ENCODE peak calls at places on chromosomes 13 and 19, in eight cellular contexts. Z is CD4-positive, alpha-beta T cell; N is spleen; E is fibroblast of lung; V is AG04450; X is tibial artery; L is left ventricle myocardium inferior; D is hepatocyte. A is an unnamed sample.
A peak's percentile ranks its signal among the peaks of the same experiment; 100 is the strongest.

GRCh38 chr13:64505511-64505910 is 2724.6 kb downstream of the PCDH9 start:
- DNase-seq in Z (no peak), N (no peak), E (peak; percentile 76), V (peak; percentile 10), X (no peak), L (no peak), D (no peak), A (peak; percentile 53)

GRCh38 chr13:51520524-51520923 is 63.7 kb upstream of the WDFY2 start:
- DNase-seq in Z (no peak), N (no peak), E (peak; percentile 71), V (peak; percentile 59), X (no peak), L (no peak), D (peak; percentile 24), A (peak; percentile 46)

GRCh38 chr19:38337360-38337653 is 1.7 kb downstream of the CATSPERG start:
- DNase-seq in Z (no peak), N (no peak), E (no peak), V (no peak), X (no peak), L (no peak), D (no peak), A (no peak)

GRCh38 chr13:43221611-43222010 is 198.2 kb downstream of the DNAJC15 start:
- DNase-seq in Z (no peak), N (no peak), E (no peak), V (no peak), X (no peak), L (no peak), D (no peak), A (no peak)

GRCh38 chr13:108948269-108948671 is 318.9 kb downstream of the MYO16 start:
- DNase-seq in Z (no peak), N (no peak), E (no peak), V (no peak), X (no peak), L (no peak), D (no peak), A (no peak)

GRCh38 chr19:4776436-4777205 is 14.9 kb upstream of the FEM1A start:
- DNase-seq in Z (no peak), N (no peak), E (no peak), V (no peak), X (no peak), L (no peak), D (no peak), A (no peak)

GRCh38 chr13:76683168-76683567 is 203.0 kb downstream of the KCTD12 start:
- DNase-seq in Z (no peak), N (no peak), E (no peak), V (no peak), X (no peak), L (no peak), D (no peak), A (no peak)

GRCh38 chr13:29532821-29533220 is 62.7 kb downstream of the SLC7A1 start:
- DNase-seq in Z (no peak), N (no peak), E (peak; percentile 79), V (no peak), X (no peak), L (no peak), D (no peak), A (no peak)

GRCh38 chr19:23832717-23833327 is 74.1 kb upstream of the ZNF681 start:
- DNase-seq in Z (no peak), N (no peak), E (no peak), V (no peak), X (no peak), L (no peak), D (no peak), A (no peak)

DNA sequence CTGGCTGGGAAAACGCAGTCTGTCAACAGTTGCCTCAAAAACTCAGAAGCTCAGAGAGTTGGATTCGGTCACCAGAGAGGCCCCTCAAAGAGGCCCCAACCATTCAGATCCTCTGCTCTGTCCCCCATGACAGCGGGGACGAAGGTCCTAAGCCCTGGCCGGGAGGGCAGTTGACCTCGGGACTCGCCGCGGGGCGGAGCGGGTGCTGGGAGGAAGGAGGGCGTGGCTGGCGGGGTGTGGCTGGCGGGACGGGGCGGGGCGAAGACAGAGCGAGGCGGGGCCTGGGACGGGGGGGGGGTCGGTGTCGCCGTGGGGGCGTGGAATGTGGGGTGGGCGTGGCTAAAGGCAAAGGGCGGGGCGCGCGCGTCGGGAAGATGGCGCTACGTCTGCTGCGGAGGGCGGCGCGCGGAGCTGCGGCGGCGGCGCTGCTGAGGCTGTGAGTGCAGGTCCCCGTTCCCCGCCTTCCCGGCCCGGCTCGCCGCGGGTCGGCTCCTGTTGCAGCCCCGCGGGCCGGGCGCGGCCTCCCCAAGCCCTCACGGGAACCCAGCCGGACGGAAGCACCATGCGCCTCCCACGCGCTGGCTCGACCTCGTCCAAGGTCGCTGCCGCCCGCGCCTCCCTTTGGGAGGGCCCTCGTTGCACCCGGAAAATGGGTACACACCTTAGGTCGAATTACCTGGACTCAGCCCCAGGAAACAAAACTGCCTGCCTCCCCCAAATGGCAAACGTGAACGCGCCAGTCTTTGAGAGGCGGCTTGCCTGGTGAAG is 105.2 kb downstream of the TM9SF2 start:
- DNase-seq in Z (peak; percentile 87), N (peak; percentile 98), E (peak; percentile 77), V (peak; percentile 44), X (peak; percentile 85), L (peak; percentile 91), D (peak; percentile 93), A (peak; percentile 60)
- TF ChIP-seq CTCF in Z (peak; percentile 4), N (peak; percentile 21), E (no peak), V (no peak), X (no peak), L (no peak), D (no peak), A (no peak)

GRCh38 chr19:55389386-55390317 is 3.9 kb downstream of the RPL28 start:
- DNase-seq in Z (no peak), N (no peak), E (no peak), V (no peak), X (no peak), L (no peak), D (no peak), A (no peak)

GRCh38 chr19:55391191-55391670 is 5.5 kb downstream of the RPL28 start:
- DNase-seq in Z (no peak), N (no peak), E (no peak), V (no peak), X (no peak), L (no peak), D (no peak), A (no peak)

GRCh38 chr19:55391702-55392615 is 6.2 kb downstream of the RPL28 start:
- DNase-seq in Z (no peak), N (no peak), E (peak; percentile 32), V (peak; percentile 42), X (no peak), L (no peak), D (no peak), A (no peak)

GRCh38 chr19:55392820-55393219 is 7.1 kb downstream of the RPL28 start:
- DNase-seq in Z (no peak), N (no peak), E (no peak), V (no peak), X (no peak), L (no peak), D (no peak), A (no peak)

GRCh38 chr19:55390461-55390880 is 4.7 kb downstream of the RPL28 start:
- DNase-seq in Z (no peak), N (no peak), E (no peak), V (no peak), X (no peak), L (no peak), D (no peak), A (peak; percentile 37)
- H3K27me3 ChIP-seq in Z (no peaks in the 10 kb centered on the region), N (no peaks in the 10 kb centered on the region), E (no peaks in the 10 kb centered on the region), V (no peaks in the 10 kb centered on the region), X (no peaks in the 10 kb centered on the region), L (no peaks in the 10 kb centered on the region), D (no peaks in the 10 kb centered on the region), A (no peaks in the 10 kb centered on the region)

GRCh38 chr13:44300895-44301638 is 72.6 kb upstream of the SERP2 start:
- DNase-seq in Z (no peak), N (no peak), E (peak; percentile 94), V (no peak), X (peak; percentile 35), L (peak; percentile 53), D (no peak), A (peak; percentile 61)
- TF ChIP-seq CTCF in Z (no peak), N (no peak), E (no peak), V (no peak), X (peak; percentile 21), L (peak; percentile 29), D (no peak), A (no peak)

DNA sequence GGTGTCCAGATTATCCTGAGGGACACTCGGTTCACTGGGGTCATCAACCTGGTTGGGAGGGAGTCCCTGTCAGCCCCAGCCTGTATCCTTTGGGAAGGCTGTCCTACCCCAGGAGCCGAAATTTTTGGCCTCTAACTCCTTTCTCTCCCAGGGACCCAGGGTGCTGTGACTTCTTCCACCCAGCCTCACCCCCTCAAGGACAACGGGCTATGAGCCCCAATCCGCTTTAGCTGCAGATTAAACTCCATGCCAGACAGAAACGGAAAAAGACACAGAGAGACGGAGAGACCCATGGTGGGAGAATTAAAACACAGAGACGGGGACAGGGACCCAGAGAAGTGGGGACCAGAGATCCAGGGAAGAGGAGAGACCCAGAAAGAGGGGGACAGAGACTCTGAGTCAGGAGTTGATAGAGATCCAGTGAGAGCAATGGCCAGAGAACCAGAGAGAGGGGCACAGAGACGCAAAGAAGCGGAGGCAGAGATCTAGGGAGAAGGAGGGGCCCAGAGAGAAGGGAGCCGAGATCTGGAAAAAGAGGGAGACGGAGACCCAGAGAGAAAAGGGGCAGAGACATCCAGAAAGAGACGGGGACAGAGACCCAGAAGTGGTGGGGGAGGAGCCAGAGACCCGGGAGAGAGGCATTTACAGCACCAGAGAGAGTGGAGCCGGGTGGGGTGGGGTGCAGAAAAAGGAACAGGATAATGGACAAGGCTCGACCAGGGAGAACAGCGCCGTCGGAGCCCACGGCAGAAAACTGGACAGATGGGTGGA is 703 bp downstream of the SLC17A7 start:
- DNase-seq in Z (no peak), N (no peak), E (no peak), V (no peak), X (no peak), L (no peak), D (no peak), A (no peak)
- H3K27me3 ChIP-seq in Z (peaks cover 65% of the 10 kb centered on the region), N (peaks cover 75% of the 10 kb centered on the region), E (peaks cover 57% of the 10 kb centered on the region), V (peaks cover 64% of the 10 kb centered on the region), X (no peaks in the 10 kb centered on the region), L (peaks cover 69% of the 10 kb centered on the region), D (peaks cover 66% of the 10 kb centered on the region), A (peaks cover 60% of the 10 kb centered on the region)

A was measured in brain microvascular endothelial cell.